ENCODE peak calls at places on chromosomes 1 and 21, in nine cellular contexts. A is transverse colon, E is A549, Q is testis, R is sigmoid colon, P is heart left ventricle, L is tibial nerve, D is endothelial cell of umbilical vein, H is HCT116. Y is an unnamed sample.

GRCh38 chr1:40385437-40386310 is 12.1 kb downstream of the SMAP2 start:
- DNase-seq in A (peak), E (no peak), L (no peak), R (no peak), P (no peak), Q (no peak), H (no peak), D (peak), Y (peak)

GRCh38 chr1:61864501-61864900 is 122.2 kb downstream of the PATJ start:
- DNase-seq in L (no peak), H (no peak), P (no peak), Q (no peak), A (no peak), D (no peak), R (no peak), E (no peak), Y (no peak)

GRCh38 chr1:86155061-86155806 is 1.3 kb downstream of the COL24A1 start:
- DNase-seq in R (peak), D (no peak), H (no peak), P (peak), Q (peak), A (no peak), L (peak), E (no peak), Y (no peak)

GRCh38 chr1:60277269-60277668 is 203.7 kb upstream of the C1orf87 start:
- DNase-seq in D (no peak), A (no peak), H (no peak), L (no peak), P (no peak), E (no peak), R (no peak), Q (no peak), Y (no peak)

GRCh38 chr1:162847839-162848453 is 13.0 kb downstream of the CCDC190 start:
- DNase-seq in R (peak), D (peak), P (peak), Q (peak), E (peak), H (peak), A (peak), L (peak), Y (peak)

GRCh38 chr1:225448146-225448805 is 20.4 kb upstream of the LBR start:
- DNase-seq in Q (no peak), L (peak), E (no peak), P (no peak), A (peak), D (no peak), H (no peak), R (peak), Y (no peak)

GRCh38 chr1:218739426-218739825 is 394.3 kb downstream of the TGFB2 start:
- DNase-seq in Q (peak), E (no peak), L (peak), H (no peak), P (peak), R (peak), D (no peak), A (peak), Y (peak)

GRCh38 chr1:55500601-55501000 is 285.4 kb upstream of the USP24 start:
- DNase-seq in P (no peak), H (no peak), E (no peak), D (no peak), R (no peak), L (no peak), Q (no peak), A (no peak), Y (no peak)

GRCh38 chr1:35688161-35688560 is 30.5 kb downstream of the C1orf216 start:
- DNase-seq in D (no peak), Q (no peak), R (no peak), E (no peak), A (no peak), P (no peak), H (no peak), L (no peak), Y (no peak)

GRCh38 chr1:22142315-22143064 is 407 bp downstream of the WNT4 start:
- DNase-seq in H (no peak), L (no peak), R (no peak), P (no peak), D (peak), A (peak), E (no peak), Q (no peak), Y (no peak)

GRCh38 chr21:46634966-46635323 is 529 bp upstream of the PRMT2 start:
- DNase-seq in A (no peak), D (peak), H (peak), R (peak), Q (peak), L (peak), P (no peak), E (peak), Y (peak)

GRCh38 chr21:46634427-46634826 is 1.0 kb upstream of the PRMT2 start:
- DNase-seq in Q (no peak), R (no peak), L (no peak), E (no peak), H (no peak), A (no peak), P (no peak), D (no peak), Y (no peak)

GRCh38 chr21:46636550-46637289 is 1.2 kb downstream of the PRMT2 start:
- DNase-seq in A (no peak), R (no peak), D (peak), Q (no peak), E (no peak), P (no peak), H (no peak), L (no peak), Y (no peak)

GRCh38 chr21:46636181-46636512 is 673 bp downstream of the PRMT2 start:
- DNase-seq in P (no peak), Q (no peak), H (no peak), L (no peak), D (no peak), R (no peak), A (no peak), E (no peak), Y (no peak)

GRCh38 chr21:46635324-46636180 is at the start of gene PRMT2:
- DNase-seq in E (peak), P (peak), L (peak), R (peak), A (peak), Q (peak), D (peak), H (peak), Y (peak)
- TF ChIP-seq POLR2A in E (peak), P (no peak), L (peak), R (peak), A (peak), Q (peak), D (peak), H (peak), Y (peak)

GRCh38 chr1:185811062-185811709 is 77.0 kb downstream of the HMCN1 start:
- DNase-seq in H (no peak), A (no peak), Q (no peak), E (no peak), L (no peak), P (peak), R (peak), D (no peak), Y (no peak)
- H3K27ac ChIP-seq in H (no peak), A (no peak), Q (no peak), E (no peak), L (no peak), P (no peak), R (no peak), D (no peak), Y (no peak)

GRCh38 chr21:15063081-15063820 is 1.5 kb downstream of the NRIP1 start:
- DNase-seq in Q (peak), H (no peak), A (no peak), R (no peak), L (no peak), E (no peak), D (peak), P (no peak), Y (peak)

GRCh38 chr21:15064576-15065380 is at the start of gene NRIP1:
- DNase-seq in Q (peak), L (peak), R (peak), A (peak), P (peak), H (no peak), D (peak), E (peak), Y (peak)

GRCh38 chr21:15062566-15062965 is 2.2 kb downstream of the NRIP1 start:
- DNase-seq in Q (no peak), E (peak), P (no peak), L (no peak), A (no peak), D (peak), R (no peak), H (no peak), Y (no peak)

GRCh38 chr21:15065381-15066230 is 806 bp upstream of the NRIP1 start:
- DNase-seq in Q (peak), P (peak), E (peak), A (peak), H (no peak), R (peak), D (peak), L (peak), Y (peak)

GRCh38 chr21:15063821-15064575 is 802 bp downstream of the NRIP1 start:
- DNase-seq in H (no peak), P (peak), D (no peak), A (peak), Q (peak), E (no peak), L (peak), R (peak), Y (peak)
- TF ChIP-seq POLR2A in H (no peak), P (no peak), D (no peak), A (no peak), Q (no peak), E (no peak), L (no peak), R (no peak), Y (no peak)

GRCh38 chr1:13898406-13898805 is 198.4 kb downstream of the PRDM2 start:
- DNase-seq in E (no peak), L (no peak), P (no peak), A (no peak), H (no peak), R (no peak), Q (no peak), D (no peak), Y (no peak)

GRCh38 chr1:13899856-13900255 is 199.9 kb downstream of the PRDM2 start:
- DNase-seq in Q (no peak), A (no peak), R (no peak), H (no peak), D (no peak), P (no peak), L (no peak), E (no peak), Y (no peak)

GRCh38 chr1:13900583-13900982 is 200.6 kb downstream of the PRDM2 start:
- DNase-seq in L (no peak), P (no peak), D (no peak), Q (no peak), E (no peak), H (no peak), A (no peak), R (no peak), Y (no peak)

GRCh38 chr1:13901041-13901440 is 201.1 kb downstream of the PRDM2 start:
- DNase-seq in Q (no peak), A (no peak), R (no peak), L (no peak), D (no peak), P (no peak), E (no peak), H (no peak), Y (no peak)

GRCh38 chr1:13901597-13901996 is 201.6 kb downstream of the PRDM2 start:
- DNase-seq in L (no peak), A (no peak), D (no peak), R (no peak), P (no peak), Q (no peak), H (no peak), E (no peak), Y (no peak)
- H3K27ac ChIP-seq in L (no peak), A (no peak), D (no peak), R (no peak), P (no peak), Q (no peak), H (no peak), E (no peak), Y (peak)

GRCh38 chr1:179953974-179954493 is 576 bp upstream of the CEP350 start:
- DNase-seq in L (no peak), R (peak), E (peak), P (peak), A (peak), H (no peak), D (no peak), Q (peak), Y (peak)
- TF ChIP-seq POLR2A in L (no peak), R (peak), E (no peak), P (no peak), A (no peak), H (peak), D (no peak), Q (no peak), Y (no peak)

DNA sequence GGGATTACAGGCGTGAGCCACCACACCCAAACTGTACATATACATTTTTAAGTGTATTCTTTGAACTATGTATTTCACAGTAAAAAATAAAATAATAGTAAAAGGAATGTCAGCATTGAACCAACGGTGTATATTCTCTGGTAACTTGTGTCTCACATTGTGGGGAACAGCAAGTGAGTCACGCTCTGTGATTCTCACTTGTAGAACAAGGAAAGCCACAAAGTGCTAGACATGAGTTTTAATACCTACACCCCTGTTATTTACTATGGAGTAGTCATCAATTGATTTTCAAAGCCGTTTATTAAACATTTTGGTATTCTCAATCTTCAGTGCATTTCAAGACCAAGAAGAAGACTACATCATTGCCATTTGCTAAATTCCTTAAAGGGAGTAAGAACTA is 197.2 kb downstream of the GPATCH2 start:
- DNase-seq in L (no peak), P (no peak), R (no peak), A (no peak), Q (no peak), E (no peak), H (no peak), D (no peak), Y (no peak)
- H3K27ac ChIP-seq in L (no peak), P (no peak), R (no peak), A (no peak), Q (no peak), E (no peak), H (no peak), D (no peak), Y (no peak)

DNA sequence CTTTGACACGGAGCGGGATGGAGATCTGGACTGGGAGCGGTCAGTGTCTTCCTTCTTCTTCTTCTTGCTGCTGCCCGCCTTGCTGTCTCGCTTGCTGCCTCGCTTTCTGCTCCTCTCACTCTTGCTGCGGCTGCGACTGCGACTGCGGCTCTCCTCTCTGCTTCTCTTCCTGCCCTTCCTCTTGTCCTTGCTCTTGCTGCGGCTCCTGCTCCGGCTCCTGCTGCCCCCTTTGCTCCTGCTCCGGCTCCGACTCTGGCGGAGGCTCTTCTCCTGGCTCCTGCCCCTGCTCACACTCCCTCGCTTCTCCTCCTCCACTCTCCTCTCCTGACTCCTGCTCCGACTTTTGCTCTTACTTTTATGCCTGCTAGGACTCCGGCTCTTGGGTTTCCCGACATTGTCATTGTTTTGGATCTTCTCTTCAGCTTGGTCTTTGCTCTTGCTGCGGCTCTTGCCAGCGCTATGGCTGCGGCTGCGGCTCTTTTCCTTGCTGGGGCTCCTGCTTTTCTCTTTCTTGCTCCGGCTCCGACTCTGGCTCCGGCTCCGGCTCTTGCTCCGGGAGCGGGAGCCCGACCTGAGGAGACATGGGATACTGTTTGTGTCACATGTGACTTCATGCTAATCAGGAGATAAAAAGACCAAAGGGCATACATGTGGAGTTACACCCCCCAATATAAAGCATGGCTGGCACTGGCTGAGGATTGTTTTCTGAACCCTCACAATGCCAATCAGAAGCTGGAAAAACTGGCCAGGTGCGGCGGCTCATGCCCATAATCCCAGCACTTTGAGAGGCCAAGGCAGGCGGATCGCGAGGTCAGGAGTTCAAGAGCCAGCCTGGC is 25.2 kb upstream of the TMEM200B start:
- DNase-seq in H (no peak), R (no peak), P (no peak), A (no peak), E (no peak), Q (no peak), L (no peak), D (no peak), Y (no peak)
- TF ChIP-seq POLR2A in H (no peak), R (no peak), P (no peak), A (no peak), E (no peak), Q (no peak), L (no peak), D (no peak), Y (no peak)

GRCh38 chr1:156212130-156212529 is 677 bp upstream of the PMF1 start:
- DNase-seq in R (no peak), D (no peak), Q (no peak), L (no peak), H (no peak), A (no peak), P (no peak), E (no peak), Y (no peak)

GRCh38 chr1:156211243-156211642 is 1.6 kb upstream of the PMF1 start:
- DNase-seq in Q (no peak), L (no peak), D (no peak), H (no peak), P (no peak), A (no peak), E (no peak), R (no peak), Y (no peak)

GRCh38 chr1:156213644-156213966 is 798 bp downstream of the PMF1 start:
- DNase-seq in R (no peak), A (no peak), H (no peak), L (no peak), D (no peak), E (no peak), Q (no peak), P (no peak), Y (no peak)

GRCh38 chr1:156212833-156213643 is at the start of gene PMF1:
- DNase-seq in R (peak), P (peak), Q (peak), L (peak), A (peak), E (peak), H (peak), D (peak), Y (peak)

GRCh38 chr1:156214024-156214748 is 1.4 kb downstream of the PMF1 start:
- DNase-seq in E (peak), L (no peak), A (no peak), R (no peak), D (no peak), Q (no peak), H (peak), P (no peak), Y (no peak)
- H3K27ac ChIP-seq in E (peak), L (peak), A (peak), R (peak), D (no peak), Q (peak), H (peak), P (peak), Y (no peak)

GRCh38 chr1:32742132-32742947 is 39.8 kb upstream of the SYNC start:
- DNase-seq in P (peak), R (no peak), E (no peak), Q (no peak), D (no peak), H (no peak), A (peak), L (no peak), Y (no peak)
- TF ChIP-seq POLR2A in P (no peak), R (no peak), E (no peak), Q (no peak), D (no peak), H (no peak), A (no peak), L (no peak), Y (no peak)

Y was measured in adrenal gland.